ENCODE peak calls at places on chromosomes 4 and X, in seven cellular contexts. One of them, this sample, is unnamed.

GRCh38 chrX:12360389-12360788 is 222.1 kb downstream of the FRMPD4 start:
- DNase-seq in fibroblast of gingiva: peak; percentile 23
- DNase-seq in endothelial cell: no peak
- DNase-seq in Right ventricle myocardium inferior: no peak
- DNase-seq in SHP77: no peak
- DNase-seq in NCI-H1105 treated with DMSO at 0.1 percent for 48 hours: no peak
- DNase-seq in OCI-LY7: no peak
- DNase-seq in this sample: no peak

GRCh38 chrX:25130619-25131018 is 114.9 kb upstream of the ARX start:
- DNase-seq in fibroblast of gingiva: no peak
- DNase-seq in endothelial cell: no peak
- DNase-seq in Right ventricle myocardium inferior: no peak
- DNase-seq in SHP77: no peak
- DNase-seq in NCI-H1105 treated with DMSO at 0.1 percent for 48 hours: no peak
- DNase-seq in OCI-LY7: no peak
- DNase-seq in this sample: no peak

GRCh38 chr4:158859661-158860060 is 90.8 kb downstream of the FNIP2 start:
- DNase-seq in fibroblast of gingiva: no peak
- DNase-seq in endothelial cell: no peak
- DNase-seq in Right ventricle myocardium inferior: no peak
- DNase-seq in SHP77: no peak
- DNase-seq in NCI-H1105 treated with DMSO at 0.1 percent for 48 hours: no peak
- DNase-seq in OCI-LY7: no peak
- DNase-seq in this sample: no peak

GRCh38 chrX:148522006-148522405 is 21.6 kb downstream of the AFF2 start:
- DNase-seq in fibroblast of gingiva: no peak
- DNase-seq in endothelial cell: no peak
- DNase-seq in Right ventricle myocardium inferior: no peak
- DNase-seq in SHP77: no peak
- DNase-seq in NCI-H1105 treated with DMSO at 0.1 percent for 48 hours: no peak
- DNase-seq in OCI-LY7: peak; percentile 93
- DNase-seq in this sample: no peak

GRCh38 chr4:8317474-8317873 is 47.9 kb downstream of the HTRA3 start:
- DNase-seq in fibroblast of gingiva: no peak
- DNase-seq in endothelial cell: no peak
- DNase-seq in Right ventricle myocardium inferior: no peak
- DNase-seq in SHP77: no peak
- DNase-seq in NCI-H1105 treated with DMSO at 0.1 percent for 48 hours: no peak
- DNase-seq in OCI-LY7: no peak
- DNase-seq in this sample: no peak

GRCh38 chrX:38109042-38109904 is 102.9 kb downstream of the SYTL5 start:
- DNase-seq in fibroblast of gingiva: no peak
- DNase-seq in endothelial cell: no peak
- DNase-seq in Right ventricle myocardium inferior: no peak
- DNase-seq in SHP77: no peak
- DNase-seq in NCI-H1105 treated with DMSO at 0.1 percent for 48 hours: no peak
- DNase-seq in OCI-LY7: no peak
- DNase-seq in this sample: no peak

GRCh38 chr4:106898621-106899230 is 137.4 kb downstream of the DKK2 start:
- DNase-seq in fibroblast of gingiva: peak; percentile 57
- DNase-seq in endothelial cell: peak; percentile 61
- DNase-seq in Right ventricle myocardium inferior: no peak
- DNase-seq in SHP77: peak; percentile 10
- DNase-seq in NCI-H1105 treated with DMSO at 0.1 percent for 48 hours: peak; percentile 28
- DNase-seq in OCI-LY7: peak; percentile 51
- DNase-seq in this sample: peak; percentile 50

GRCh38 chrX:143058096-143058495 is 32.4 kb downstream of the SPANXN4 start:
- DNase-seq in fibroblast of gingiva: no peak
- DNase-seq in endothelial cell: no peak
- DNase-seq in Right ventricle myocardium inferior: no peak
- DNase-seq in SHP77: no peak
- DNase-seq in NCI-H1105 treated with DMSO at 0.1 percent for 48 hours: no peak
- DNase-seq in OCI-LY7: no peak
- DNase-seq in this sample: peak; percentile 52

GRCh38 chr4:157271166-157271869 is 50.8 kb downstream of the GRIA2 start:
- DNase-seq in fibroblast of gingiva: no peak
- DNase-seq in endothelial cell: no peak
- DNase-seq in Right ventricle myocardium inferior: no peak
- DNase-seq in SHP77: no peak
- DNase-seq in NCI-H1105 treated with DMSO at 0.1 percent for 48 hours: no peak
- DNase-seq in OCI-LY7: no peak
- DNase-seq in this sample: no peak

GRCh38 chr4:110411599-110412011 is 64.3 kb upstream of the ENPEP start:
- DNase-seq in fibroblast of gingiva: no peak
- DNase-seq in endothelial cell: peak; percentile 5
- DNase-seq in Right ventricle myocardium inferior: no peak
- DNase-seq in SHP77: peak; percentile 1
- DNase-seq in NCI-H1105 treated with DMSO at 0.1 percent for 48 hours: no peak
- DNase-seq in OCI-LY7: no peak
- DNase-seq in this sample: peak; percentile 32